ENCODE peak calls at places on chromosomes 13 and 19, in eight cellular contexts. One of them, this sample, is unnamed.

GRCh38 chr19:39497850-39498261 is 891 bp upstream of the DLL3 start:
- DNase-seq in IMR-90: peak; percentile 19
- DNase-seq in GM23338: peak; percentile 89
- DNase-seq in endodermal cell: peak; percentile 91
- DNase-seq in pancreas: no peak
- DNase-seq in heart right ventricle: no peak
- DNase-seq in tibial nerve: no peak
- DNase-seq in suprapubic skin: no peak
- DNase-seq in this sample: no peak

GRCh38 chr13:37706041-37706440 is 107.5 kb upstream of the POSTN start:
- DNase-seq in IMR-90: no peak
- DNase-seq in GM23338: no peak
- DNase-seq in endodermal cell: no peak
- DNase-seq in pancreas: no peak
- DNase-seq in heart right ventricle: no peak
- DNase-seq in tibial nerve: no peak
- DNase-seq in suprapubic skin: no peak
- DNase-seq in this sample: no peak

GRCh38 chr13:94716016-94716415 is 3.7 kb upstream of the SOX21 start:
- DNase-seq in IMR-90: no peak
- DNase-seq in GM23338: peak; percentile 71
- DNase-seq in endodermal cell: no peak
- DNase-seq in pancreas: no peak
- DNase-seq in heart right ventricle: no peak
- DNase-seq in tibial nerve: no peak
- DNase-seq in suprapubic skin: no peak
- DNase-seq in this sample: no peak

GRCh38 chr19:46660601-46661019 is 372 bp downstream of the DACT3 start:
- DNase-seq in IMR-90: no peak
- DNase-seq in GM23338: peak; percentile 40
- DNase-seq in endodermal cell: no peak
- DNase-seq in pancreas: no peak
- DNase-seq in heart right ventricle: peak; percentile 44
- DNase-seq in tibial nerve: no peak
- DNase-seq in suprapubic skin: no peak
- DNase-seq in this sample: no peak

GRCh38 chr13:20198781-20199180 is 6.0 kb upstream of the GJB2 start:
- DNase-seq in IMR-90: no peak
- DNase-seq in GM23338: no peak
- DNase-seq in endodermal cell: no peak
- DNase-seq in pancreas: no peak
- DNase-seq in heart right ventricle: no peak
- DNase-seq in tibial nerve: no peak
- DNase-seq in suprapubic skin: no peak
- DNase-seq in this sample: no peak

GRCh38 chr19:15264933-15265206 is 32.6 kb upstream of the EPHX3 start:
- DNase-seq in IMR-90: no peak
- DNase-seq in GM23338: no peak
- DNase-seq in endodermal cell: no peak
- DNase-seq in pancreas: no peak
- DNase-seq in heart right ventricle: no peak
- DNase-seq in tibial nerve: no peak
- DNase-seq in suprapubic skin: no peak
- DNase-seq in this sample: no peak

GRCh38 chr19:34217952-34218817 is 36.2 kb upstream of the GARRE1 start:
- DNase-seq in IMR-90: peak; percentile 98
- DNase-seq in GM23338: no peak
- DNase-seq in endodermal cell: no peak
- DNase-seq in pancreas: no peak
- DNase-seq in heart right ventricle: no peak
- DNase-seq in tibial nerve: no peak
- DNase-seq in suprapubic skin: no peak
- DNase-seq in this sample: no peak

GRCh38 chr13:113585828-113586355 is 1.3 kb downstream of the TFDP1 start:
- DNase-seq in IMR-90: no peak
- DNase-seq in GM23338: no peak
- DNase-seq in endodermal cell: peak; percentile 36
- DNase-seq in pancreas: peak; percentile 8
- DNase-seq in heart right ventricle: no peak
- DNase-seq in tibial nerve: no peak
- DNase-seq in suprapubic skin: peak; percentile 34
- DNase-seq in this sample: no peak

GRCh38 chr13:51614350-51614786 is 30.1 kb downstream of the WDFY2 start:
- DNase-seq in IMR-90: no peak
- DNase-seq in GM23338: no peak
- DNase-seq in endodermal cell: no peak
- DNase-seq in pancreas: peak; percentile 36
- DNase-seq in heart right ventricle: peak; percentile 45
- DNase-seq in tibial nerve: no peak
- DNase-seq in suprapubic skin: peak; percentile 74
- DNase-seq in this sample: no peak

GRCh38 chr19:8657869-8658268 is 27.4 kb downstream of the NFILZ start:
- DNase-seq in IMR-90: no peak
- DNase-seq in GM23338: no peak
- DNase-seq in endodermal cell: no peak
- DNase-seq in pancreas: no peak
- DNase-seq in heart right ventricle: no peak
- DNase-seq in tibial nerve: no peak
- DNase-seq in suprapubic skin: no peak
- DNase-seq in this sample: no peak

GRCh38 chr19:57689750-57690149 is 8.0 kb downstream of the ZNF551 start:
- DNase-seq in IMR-90: no peak
- DNase-seq in GM23338: no peak
- DNase-seq in endodermal cell: no peak
- DNase-seq in pancreas: no peak
- DNase-seq in heart right ventricle: no peak
- DNase-seq in tibial nerve: no peak
- DNase-seq in suprapubic skin: no peak
- DNase-seq in this sample: no peak

GRCh38 chr13:44388427-44388826 is 14.8 kb downstream of the SERP2 start:
- DNase-seq in IMR-90: no peak
- DNase-seq in GM23338: peak; percentile 34
- DNase-seq in endodermal cell: peak; percentile 84
- DNase-seq in pancreas: no peak
- DNase-seq in heart right ventricle: no peak
- DNase-seq in tibial nerve: no peak
- DNase-seq in suprapubic skin: no peak
- DNase-seq in this sample: no peak

GRCh38 chr13:63636231-63636993 is 2220.8 kb upstream of the PCDH20 start:
- DNase-seq in IMR-90: no peak
- DNase-seq in GM23338: peak; percentile 43
- DNase-seq in endodermal cell: peak; percentile 44
- DNase-seq in pancreas: no peak
- DNase-seq in heart right ventricle: no peak
- DNase-seq in tibial nerve: no peak
- DNase-seq in suprapubic skin: no peak
- DNase-seq in this sample: no peak

GRCh38 chr13:41398494-41399190 is 58.7 kb upstream of the RGCC start:
- DNase-seq in IMR-90: no peak
- DNase-seq in GM23338: no peak
- DNase-seq in endodermal cell: no peak
- DNase-seq in pancreas: no peak
- DNase-seq in heart right ventricle: no peak
- DNase-seq in tibial nerve: no peak
- DNase-seq in suprapubic skin: no peak
- DNase-seq in this sample: no peak

GRCh38 chr13:112869202-112870061 is 99.6 kb upstream of the MCF2L start:
- DNase-seq in IMR-90: peak; percentile 33
- DNase-seq in GM23338: no peak
- DNase-seq in endodermal cell: peak; percentile 45
- DNase-seq in pancreas: no peak
- DNase-seq in heart right ventricle: no peak
- DNase-seq in tibial nerve: no peak
- DNase-seq in suprapubic skin: no peak
- DNase-seq in this sample: no peak

GRCh38 chr13:77697208-77698103 is at the start of gene SLAIN1:
- DNase-seq in IMR-90: peak; percentile 5
- DNase-seq in GM23338: peak; percentile 94
- DNase-seq in endodermal cell: peak; percentile 97
- DNase-seq in pancreas: peak; percentile 88
- DNase-seq in heart right ventricle: peak; percentile 82
- DNase-seq in tibial nerve: peak; percentile 41
- DNase-seq in suprapubic skin: peak; percentile 81
- DNase-seq in this sample: peak; percentile 21

GRCh38 chr13:77693449-77693940 is 4.0 kb upstream of the SLAIN1 start:
- DNase-seq in IMR-90: no peak
- DNase-seq in GM23338: no peak
- DNase-seq in endodermal cell: no peak
- DNase-seq in pancreas: no peak
- DNase-seq in heart right ventricle: no peak
- DNase-seq in tibial nerve: no peak
- DNase-seq in suprapubic skin: no peak
- DNase-seq in this sample: no peak

GRCh38 chr13:77696863-77697207 is 652 bp upstream of the SLAIN1 start:
- DNase-seq in IMR-90: no peak
- DNase-seq in GM23338: no peak
- DNase-seq in endodermal cell: no peak
- DNase-seq in pancreas: no peak
- DNase-seq in heart right ventricle: no peak
- DNase-seq in tibial nerve: no peak
- DNase-seq in suprapubic skin: no peak
- DNase-seq in this sample: no peak

GRCh38 chr13:77698211-77699058 is 948 bp downstream of the SLAIN1 start:
- DNase-seq in IMR-90: no peak
- DNase-seq in GM23338: peak; percentile 62
- DNase-seq in endodermal cell: peak; percentile 84
- DNase-seq in pancreas: peak; percentile 40
- DNase-seq in heart right ventricle: peak; percentile 18
- DNase-seq in tibial nerve: no peak
- DNase-seq in suprapubic skin: no peak
- DNase-seq in this sample: no peak

DNA sequence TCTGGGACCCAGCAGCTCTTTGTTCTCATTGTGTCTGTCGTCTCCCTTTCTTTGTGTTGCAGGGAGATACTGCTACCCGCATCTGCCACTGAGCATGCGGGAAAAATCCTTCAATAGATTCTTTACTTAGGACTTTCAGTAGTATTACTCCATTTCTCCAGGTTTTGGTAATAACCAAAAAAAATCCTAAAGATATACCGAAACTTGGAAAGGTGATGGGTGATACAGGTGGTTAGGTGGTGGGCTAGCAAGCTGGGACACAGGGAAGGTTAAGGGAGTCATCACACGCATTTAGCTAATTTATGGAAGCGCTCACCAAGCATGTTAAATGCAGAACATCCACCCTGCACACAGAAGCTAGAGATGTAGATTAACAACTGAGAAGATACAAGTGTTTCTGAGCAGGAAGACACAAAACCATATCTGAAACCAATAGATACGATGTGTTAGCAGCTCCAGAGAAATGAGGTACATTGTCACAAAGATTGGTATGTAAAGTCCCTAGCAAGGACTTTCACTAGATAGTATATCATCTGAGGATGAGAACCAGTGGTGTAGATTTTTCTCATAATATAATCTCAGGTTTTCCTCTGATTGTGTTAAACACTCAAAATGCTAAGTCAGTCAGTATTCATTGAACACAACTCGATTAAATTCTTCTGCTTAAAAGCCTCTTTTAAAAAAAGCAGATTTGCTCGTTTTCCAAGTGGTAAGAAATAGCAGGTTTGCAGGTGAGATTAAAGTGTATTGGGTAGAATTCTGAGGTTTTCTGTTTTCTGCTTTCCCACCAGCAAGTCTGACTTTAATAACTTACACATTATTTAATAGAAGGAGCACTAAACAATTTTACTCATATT is 1.3 kb upstream of the SLAIN1 start:
- DNase-seq in IMR-90: no peak
- DNase-seq in GM23338: peak; percentile 64
- DNase-seq in endodermal cell: peak; percentile 44
- DNase-seq in pancreas: no peak
- DNase-seq in heart right ventricle: no peak
- DNase-seq in tibial nerve: no peak
- DNase-seq in suprapubic skin: no peak
- DNase-seq in this sample: no peak
- H3K4me3 ChIP-seq in IMR-90: no peak overlapping the region
- H3K4me3 ChIP-seq in GM23338: peak overlapping the region; percentile 58
- H3K4me3 ChIP-seq in endodermal cell: peak overlapping the region; percentile 83
- H3K4me3 ChIP-seq in pancreas: peak overlapping the region; percentile 72
- H3K4me3 ChIP-seq in heart right ventricle: no peak overlapping the region
- H3K4me3 ChIP-seq in tibial nerve: peak overlapping the region; percentile 63
- H3K4me3 ChIP-seq in suprapubic skin: no peak overlapping the region
- H3K4me3 ChIP-seq in this sample: peak overlapping the region; percentile 78

GRCh38 chr19:16366433-16367268 is 42.0 kb downstream of the KLF2 start:
- DNase-seq in IMR-90: no peak
- DNase-seq in GM23338: peak; percentile 53
- DNase-seq in endodermal cell: no peak
- DNase-seq in pancreas: no peak
- DNase-seq in heart right ventricle: no peak
- DNase-seq in tibial nerve: no peak
- DNase-seq in suprapubic skin: no peak
- DNase-seq in this sample: no peak
- H3K27ac ChIP-seq in IMR-90: no peak overlapping the region
- H3K27ac ChIP-seq in GM23338: peak overlapping the region; percentile 2
- H3K27ac ChIP-seq in endodermal cell: no peak overlapping the region
- H3K27ac ChIP-seq in pancreas: no peak overlapping the region
- H3K27ac ChIP-seq in heart right ventricle: no peak overlapping the region
- H3K27ac ChIP-seq in tibial nerve: peak overlapping the region; percentile 57
- H3K27ac ChIP-seq in suprapubic skin: peak overlapping the region; percentile 34
- H3K27ac ChIP-seq in this sample: peak overlapping the region; percentile 20

DNA sequence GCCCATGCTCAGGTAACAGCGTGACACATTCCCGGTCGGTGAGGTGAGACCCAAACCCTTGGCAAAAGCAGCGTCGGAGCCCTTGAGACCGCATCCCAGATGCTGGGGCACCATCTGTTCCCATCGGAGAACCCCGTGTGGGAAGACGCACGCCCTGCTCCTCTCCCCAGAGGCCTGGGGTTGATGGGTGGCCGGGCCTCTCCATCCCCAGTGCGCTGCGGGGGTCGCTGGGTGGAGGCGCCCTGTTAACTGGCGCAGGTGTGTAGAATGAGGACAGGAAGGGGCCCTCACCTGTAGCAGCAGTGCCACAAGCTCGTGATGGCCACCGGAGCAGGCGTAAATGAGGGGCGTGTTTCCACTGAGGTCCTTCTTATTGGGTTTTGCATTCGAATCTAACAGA is 24.6 kb downstream of the PDCD5 start:
- DNase-seq in IMR-90: no peak
- DNase-seq in GM23338: no peak
- DNase-seq in endodermal cell: no peak
- DNase-seq in pancreas: no peak
- DNase-seq in heart right ventricle: no peak
- DNase-seq in tibial nerve: no peak
- DNase-seq in suprapubic skin: no peak
- DNase-seq in this sample: no peak
- H3K4me3 ChIP-seq in IMR-90: no peak overlapping the region
- H3K4me3 ChIP-seq in GM23338: no peak overlapping the region
- H3K4me3 ChIP-seq in endodermal cell: no peak overlapping the region
- H3K4me3 ChIP-seq in pancreas: no peak overlapping the region
- H3K4me3 ChIP-seq in heart right ventricle: no peak overlapping the region
- H3K4me3 ChIP-seq in tibial nerve: no peak overlapping the region
- H3K4me3 ChIP-seq in suprapubic skin: no peak overlapping the region
- H3K4me3 ChIP-seq in this sample: no peak overlapping the region

DNA sequence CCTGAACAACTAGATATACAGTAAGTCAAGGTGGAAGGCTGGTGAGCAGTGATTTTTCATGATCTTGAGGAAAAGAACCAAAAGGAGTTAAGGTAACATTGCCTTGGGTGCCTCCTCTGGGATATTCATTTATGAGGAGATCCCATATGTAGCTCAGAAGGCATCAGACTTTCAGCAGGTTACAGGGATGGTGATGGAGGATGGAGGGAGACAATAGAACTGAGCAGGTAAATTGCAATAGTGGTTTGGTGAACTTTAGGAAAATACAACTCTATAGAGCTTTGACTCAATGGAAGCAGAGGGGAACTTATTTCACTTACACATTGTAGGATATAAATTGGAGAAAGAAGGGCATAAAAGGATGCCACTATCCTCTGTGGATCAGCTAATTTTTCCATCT is 243.4 kb upstream of the SPRY2 start:
- DNase-seq in IMR-90: no peak
- DNase-seq in GM23338: no peak
- DNase-seq in endodermal cell: no peak
- DNase-seq in pancreas: no peak
- DNase-seq in heart right ventricle: no peak
- DNase-seq in tibial nerve: no peak
- DNase-seq in suprapubic skin: no peak
- DNase-seq in this sample: no peak
- H3K27ac ChIP-seq in IMR-90: no peak overlapping the region
- H3K27ac ChIP-seq in GM23338: peak overlapping the region; percentile 71
- H3K27ac ChIP-seq in endodermal cell: peak overlapping the region; percentile 8
- H3K27ac ChIP-seq in pancreas: no peak overlapping the region
- H3K27ac ChIP-seq in heart right ventricle: no peak overlapping the region
- H3K27ac ChIP-seq in tibial nerve: no peak overlapping the region
- H3K27ac ChIP-seq in suprapubic skin: no peak overlapping the region
- H3K27ac ChIP-seq in this sample: no peak overlapping the region